ENCODE peak calls at places on chromosomes 6 and 20, in six cellular contexts. S is NCI-H460; K is CD8-positive, alpha-beta memory T cell; D is psoas muscle; A is T-helper 2 cell; G is mucosa of descending colon. Q is an unnamed sample.

GRCh38 chr20:51687071-51687470 is 81.1 kb downstream of the ATP9A start:
- DNase-seq in K (no peak), S (peak), D (no peak), G (no peak), A (no peak), Q (no peak)

GRCh38 chr6:12899080-12899815 is 182.7 kb downstream of the PHACTR1 start:
- DNase-seq in S (no peak), A (no peak), G (no peak), K (no peak), D (no peak), Q (no peak)

GRCh38 chr20:10807013-10807412 is 133.2 kb upstream of the JAG1 start:
- DNase-seq in A (no peak), D (no peak), S (no peak), K (no peak), G (no peak), Q (no peak)

GRCh38 chr20:20547221-20547875 is 165.1 kb downstream of the RALGAPA2 start:
- DNase-seq in G (no peak), D (no peak), A (peak), K (no peak), S (no peak), Q (no peak)

GRCh38 chr6:13924949-13925881 is at the start of gene RNF182:
- DNase-seq in A (no peak), K (peak), S (no peak), G (no peak), D (no peak), Q (no peak)

GRCh38 chr6:29510202-29510601 is 22.4 kb upstream of the MAS1L start:
- DNase-seq in G (no peak), S (no peak), K (no peak), D (no peak), A (no peak), Q (no peak)

GRCh38 chr6:110542311-110543024 is 66.1 kb upstream of the SLC22A16 start:
- DNase-seq in S (no peak), K (no peak), A (no peak), G (no peak), D (no peak), Q (peak)

GRCh38 chr20:33061626-33062025 is 7.9 kb downstream of the BPIFB3 start:
- DNase-seq in G (no peak), A (no peak), K (no peak), D (no peak), S (no peak), Q (no peak)

GRCh38 chr20:38883081-38883980 is 42.9 kb upstream of the FAM83D start:
- DNase-seq in G (no peak), D (no peak), A (no peak), K (no peak), S (no peak), Q (peak)

GRCh38 chr6:40164345-40164755 is 230.1 kb upstream of the MOCS1 start:
- DNase-seq in S (no peak), G (no peak), D (peak), K (no peak), A (no peak), Q (no peak)

GRCh38 chr6:156694679-156695078 is 82.5 kb upstream of the ARID1B start:
- DNase-seq in G (no peak), S (no peak), K (no peak), A (no peak), D (no peak), Q (no peak)

GRCh38 chr20:47139934-47140333 is 216.6 kb downstream of the ZMYND8 start:
- DNase-seq in G (no peak), A (no peak), S (no peak), K (no peak), D (no peak), Q (no peak)

GRCh38 chr6:1763411-1763810 is 153.7 kb downstream of the FOXC1 start:
- DNase-seq in G (no peak), D (no peak), S (no peak), K (no peak), A (no peak), Q (no peak)

GRCh38 chr6:13653296-13653695 is 38.2 kb downstream of the NOL7 start:
- DNase-seq in G (no peak), D (no peak), K (no peak), A (no peak), S (no peak), Q (no peak)

GRCh38 chr20:62641749-62642665 is at the start of gene SLCO4A1:
- DNase-seq in A (peak), D (peak), G (peak), K (peak), S (peak), Q (peak)

GRCh38 chr6:105733556-105734162 is 330.8 kb upstream of the PREP start:
- DNase-seq in K (no peak), G (no peak), D (no peak), S (peak), A (peak), Q (no peak)

GRCh38 chr6:154156135-154156948 is 117.3 kb downstream of the OPRM1 start:
- DNase-seq in A (peak), D (no peak), S (no peak), G (peak), K (peak), Q (no peak)

Q was measured in left cardiac atrium.